ENCODE peak calls at places on chromosomes 16 and 17, in four cellular contexts. Q, Z, X and M are unnamed samples.

GRCh38 chr17:60554377-60554788 is 28.3 kb upstream of the APPBP2 start:
- DNase-seq in X (peak), Z (peak), Q (peak), M (no peak)

GRCh38 chr16:9138731-9139501 is 47.5 kb downstream of the HAPSTR1 start:
- DNase-seq in Z (peak), Q (no peak), X (peak), M (peak)

GRCh38 chr17:3867606-3868005 is 21.6 kb upstream of the NCBP3 start:
- DNase-seq in Q (no peak), Z (no peak), X (no peak), M (no peak)

GRCh38 chr17:42895185-42895555 is 5.4 kb upstream of the G6PC1 start:
- DNase-seq in X (peak), Q (peak), Z (peak), M (no peak)

GRCh38 chr17:79991140-79991923 is 44.3 kb downstream of the TBC1D16 start:
- DNase-seq in X (peak), Z (peak), Q (peak), M (peak)

GRCh38 chr17:9115446-9116265 is 94.3 kb downstream of the NTN1 start:
- DNase-seq in Z (peak), Q (peak), X (peak), M (no peak)

GRCh38 chr16:50709061-50709695 is 15.8 kb downstream of the NOD2 start:
- DNase-seq in X (no peak), Z (no peak), Q (no peak), M (no peak)

GRCh38 chr16:24838554-24839266 is 7.1 kb upstream of the SLC5A11 start:
- DNase-seq in Q (peak), Z (no peak), X (peak), M (peak)

GRCh38 chr17:76994237-76994637 is 126.0 kb downstream of the MGAT5B start:
- DNase-seq in Q (no peak), X (no peak), Z (no peak), M (peak)

GRCh38 chr16:83110221-83110768 is 483.5 kb downstream of the CDH13 start:
- DNase-seq in X (no peak), Z (no peak), Q (peak), M (no peak)

GRCh38 chr17:50668025-50668837 is 33.5 kb downstream of the ABCC3 start:
- DNase-seq in X (peak), Q (no peak), Z (no peak), M (no peak)

GRCh38 chr17:9023389-9024210 is 2.3 kb downstream of the NTN1 start:
- DNase-seq in Z (no peak), Q (no peak), X (no peak), M (no peak)

GRCh38 chr17:65395924-65396323 is 165.5 kb downstream of the AXIN2 start:
- DNase-seq in X (no peak), Z (no peak), Q (no peak), M (no peak)

GRCh38 chr17:81858170-81858966 is 2.0 kb downstream of the P4HB start:
- DNase-seq in X (no peak), Q (no peak), Z (no peak), M (no peak)

GRCh38 chr17:70629902-70630301 is 460.6 kb downstream of the KCNJ2 start:
- DNase-seq in Q (no peak), Z (no peak), X (peak), M (no peak)

GRCh38 chr16:11682655-11683096 is 14.4 kb downstream of the SNN start:
- DNase-seq in X (peak), Z (peak), Q (peak), M (no peak)

GRCh38 chr16:87127061-87127765 is 190.0 kb downstream of the C16orf95 start:
- DNase-seq in Z (no peak), X (peak), Q (no peak), M (peak)

GRCh38 chr17:59155439-59156177 is at the start of gene PRR11:
- DNase-seq in Z (peak), X (peak), Q (peak), M (peak)

GRCh38 chr17:58265902-58266875 is 14.5 kb downstream of the MPO start:
- DNase-seq in Q (no peak), Z (no peak), X (no peak), M (no peak)

GRCh38 chr16:11672206-11673090 is 4.2 kb downstream of the SNN start:
- DNase-seq in X (no peak), Z (no peak), Q (no peak), M (no peak)